ENCODE peak calls at places on chromosomes 2 and 18, in eight cellular contexts. R is pancreas, G is prostate gland, O is psoas muscle, U is heart right ventricle, A is osteoblast, P is IMR-90, W is fibroblast of lung. N is an unnamed sample. For H3K4me1, the result is how much of the 10 kb centered on the place peaks cover.

GRCh38 chr18:53944721-53945120 is 279.7 kb downstream of the MBD2 start:
- DNase-seq in G (no peak), O (no peak), P (no peak), W (no peak), A (no peak), U (no peak), R (no peak), N (peak)

GRCh38 chr2:102063948-102064678 is 72.4 kb downstream of the IL1R2 start:
- DNase-seq in U (peak), W (peak), O (peak), A (peak), P (peak), G (peak), R (peak), N (peak)

GRCh38 chr2:207143474-207144190 is 22.1 kb downstream of the KLF7 start:
- DNase-seq in G (no peak), R (no peak), W (peak), O (peak), A (peak), P (no peak), U (peak), N (no peak)

GRCh38 chr2:16625201-16625729 is 40.4 kb downstream of the CYRIA start:
- DNase-seq in O (no peak), A (no peak), G (no peak), P (no peak), R (no peak), W (no peak), U (peak), N (no peak)

GRCh38 chr2:197853549-197853948 is 49.2 kb downstream of the PLCL1 start:
- DNase-seq in W (no peak), O (no peak), A (no peak), G (no peak), P (no peak), U (no peak), R (no peak), N (no peak)

GRCh38 chr2:74554821-74555531 is 456 bp downstream of the DOK1 start:
- DNase-seq in G (no peak), O (peak), P (peak), W (peak), R (peak), A (peak), U (peak), N (no peak)

GRCh38 chr2:209322041-209322440 is 101.8 kb upstream of the MAP2 start:
- DNase-seq in W (no peak), R (no peak), O (no peak), G (no peak), A (no peak), P (no peak), U (no peak), N (no peak)

GRCh38 chr2:119485336-119486110 is 38.8 kb downstream of the SCTR start:
- DNase-seq in R (peak), O (peak), A (no peak), P (no peak), U (peak), W (no peak), G (no peak), N (no peak)

DNA sequence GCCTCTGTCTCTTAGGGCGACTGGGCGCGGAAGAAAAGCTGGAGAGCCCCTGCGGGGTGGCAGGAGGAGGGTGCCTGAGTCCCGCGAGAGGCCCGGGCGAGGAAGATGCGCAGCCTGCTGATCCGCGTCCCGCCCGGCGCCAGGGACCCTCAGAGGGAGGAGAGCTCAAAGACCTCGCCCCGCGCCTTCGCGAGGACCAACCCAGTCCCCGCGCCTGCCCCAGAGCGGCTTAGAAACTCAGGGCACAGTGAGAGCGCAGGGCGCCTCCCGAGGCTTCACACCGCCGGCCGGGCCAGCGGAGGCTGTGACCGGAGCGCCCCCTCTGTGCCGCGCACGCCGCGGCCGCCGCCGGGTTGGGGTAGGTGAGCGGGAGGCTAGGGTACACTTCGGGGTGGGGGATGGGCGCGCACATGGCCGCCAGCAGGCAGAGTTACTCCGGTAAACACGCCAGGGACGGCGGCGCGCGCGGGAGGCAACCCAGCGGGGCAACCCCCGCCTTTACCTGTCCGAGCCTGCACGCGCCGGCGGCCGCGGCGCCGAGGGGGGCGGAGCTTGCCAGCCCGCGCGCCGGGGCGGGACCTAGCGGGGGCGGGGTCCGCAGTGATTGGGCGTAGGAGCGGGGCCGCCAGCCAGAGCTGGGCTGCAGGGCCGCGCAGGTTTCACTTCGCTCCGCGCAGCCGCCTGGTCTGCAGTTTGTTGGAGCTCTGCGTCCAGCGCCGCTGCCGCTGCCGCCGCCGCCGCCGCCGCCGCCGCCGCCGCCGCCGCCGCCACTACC is at the start of gene BCL2L11:
- DNase-seq in O (peak), G (peak), A (peak), U (peak), P (peak), R (peak), W (peak), N (peak)
- H3K4me1 ChIP-seq in O (under half), G (under half), A (under half), U (half or more), P (under half), R (under half), W (under half), N (under half)

DNA sequence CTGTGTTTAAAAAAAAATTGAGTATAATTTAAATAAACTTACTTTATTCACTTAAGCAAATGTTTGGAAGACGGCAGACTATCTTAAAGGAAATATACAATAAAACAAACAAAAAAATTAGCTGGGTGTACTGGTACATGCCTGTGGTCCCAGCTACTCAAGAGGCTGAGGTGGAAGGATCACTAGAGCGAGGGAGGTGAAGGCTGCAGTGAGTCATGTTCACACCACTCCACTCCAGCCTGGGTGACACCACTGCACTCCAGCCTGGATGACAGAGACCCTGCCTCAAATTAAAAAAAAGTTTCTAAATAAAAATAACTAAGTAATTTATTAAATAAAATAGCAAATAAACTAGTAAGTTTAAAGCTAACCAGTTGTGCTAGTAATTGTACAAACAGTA is 7.5 kb downstream of the PUM2 start:
- DNase-seq in G (no peak), O (no peak), W (peak), P (peak), A (no peak), R (no peak), U (no peak), N (no peak)
- H3K4me1 ChIP-seq in G (under half), O (half or more), W (under half), P (under half), A (under half), R (under half), U (half or more), N (under half)

DNA sequence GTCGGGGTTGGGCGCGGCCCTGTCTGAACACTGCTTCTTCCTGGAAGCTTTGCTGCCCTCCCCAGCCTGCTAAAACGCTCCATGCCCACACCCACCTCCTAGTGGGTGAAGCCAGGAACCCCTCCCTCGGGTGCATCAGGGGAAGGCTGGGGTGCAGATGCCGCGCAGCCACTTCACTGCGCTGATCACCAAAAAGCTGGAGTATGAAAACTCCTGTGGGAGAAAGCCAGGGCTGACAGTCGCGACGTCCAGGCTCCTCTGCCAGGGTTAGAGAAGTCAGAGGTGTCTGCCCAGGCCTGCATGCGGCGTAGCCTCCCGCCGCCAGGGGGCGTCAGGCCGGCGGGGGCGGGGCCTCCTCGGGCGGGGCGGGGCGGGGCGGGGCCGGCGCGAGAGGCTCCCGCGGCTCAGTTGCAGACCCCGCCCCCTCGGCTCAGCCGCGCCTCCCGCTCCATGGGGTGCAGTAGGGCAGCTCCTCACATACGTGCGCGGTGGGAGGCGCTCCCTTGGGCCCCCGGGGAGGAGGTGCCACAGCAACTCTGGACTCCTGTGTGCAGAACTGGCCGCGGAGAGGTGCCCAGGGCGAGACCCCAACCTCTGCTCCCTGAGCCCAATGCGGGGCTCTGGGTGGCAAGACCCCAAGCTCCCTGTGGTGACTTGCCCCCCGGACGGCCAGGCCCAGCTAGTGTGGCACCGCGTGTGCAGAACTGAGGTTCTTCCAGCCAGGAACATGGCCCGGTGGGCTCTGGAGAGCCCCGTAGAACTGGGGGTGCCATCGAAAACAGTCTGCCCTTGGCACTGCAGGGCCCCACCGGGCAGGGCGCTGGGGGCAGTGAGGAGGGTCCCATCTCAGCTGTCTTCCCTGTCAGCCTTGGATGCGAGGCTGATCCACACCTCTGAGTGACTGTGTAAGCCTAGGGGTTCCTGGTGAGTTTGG is 1.8 kb upstream of the RNPEPL1 start:
- DNase-seq in U (peak), P (peak), A (peak), W (peak), G (peak), R (peak), O (peak), N (peak)
- H3K4me1 ChIP-seq in U (half or more), P (under half), A (under half), W (under half), G (under half), R (under half), O (half or more), N (under half)

GRCh38 chr2:46268196-46268595 is 29.0 kb upstream of the EPAS1 start:
- DNase-seq in R (no peak), O (no peak), U (no peak), W (peak), P (no peak), A (no peak), G (no peak), N (no peak)

GRCh38 chr2:46270384-46270783 is 26.8 kb upstream of the EPAS1 start:
- DNase-seq in O (no peak), G (no peak), A (no peak), W (no peak), R (no peak), U (no peak), P (peak), N (no peak)

GRCh38 chr2:46269545-46270273 is 27.5 kb upstream of the EPAS1 start:
- DNase-seq in U (peak), A (no peak), P (peak), R (no peak), G (no peak), W (no peak), O (no peak), N (no peak)

GRCh38 chr2:46267616-46268015 is 29.6 kb upstream of the EPAS1 start:
- DNase-seq in O (no peak), W (peak), R (no peak), U (no peak), A (no peak), G (no peak), P (peak), N (no peak)

GRCh38 chr2:46268986-46269385 is 28.2 kb upstream of the EPAS1 start:
- DNase-seq in A (no peak), R (no peak), P (peak), U (no peak), W (no peak), O (no peak), G (no peak), N (no peak)
- H3K4me1 ChIP-seq in A (under half), R (under half), P (under half), U (half or more), W (under half), O (under half), G (under half), N (under half)

GRCh38 chr18:7390731-7391492 is 160.0 kb downstream of the LRRC30 start:
- DNase-seq in P (no peak), R (no peak), O (no peak), A (no peak), G (no peak), W (no peak), U (no peak), N (no peak)

GRCh38 chr18:7393080-7393479 is 162.2 kb downstream of the LRRC30 start:
- DNase-seq in A (no peak), G (no peak), W (no peak), O (no peak), U (no peak), P (no peak), R (no peak), N (no peak)

GRCh38 chr18:7394041-7394440 is 163.2 kb downstream of the LRRC30 start:
- DNase-seq in A (no peak), W (no peak), R (no peak), O (no peak), P (no peak), U (no peak), G (no peak), N (no peak)

GRCh38 chr18:7395566-7395965 is 164.7 kb downstream of the LRRC30 start:
- DNase-seq in U (no peak), O (no peak), G (peak), P (no peak), A (no peak), W (no peak), R (no peak), N (no peak)
- H3K4me1 ChIP-seq in U (under half), O (under half), G (under half), P (under half), A (under half), W (under half), R (under half), N (under half)

GRCh38 chr2:100250645-100251044 is 71.7 kb downstream of the LONRF2 start:
- DNase-seq in P (no peak), W (no peak), O (no peak), G (no peak), U (no peak), A (no peak), R (no peak), N (no peak)

GRCh38 chr2:100248044-100248330 is 74.3 kb downstream of the LONRF2 start:
- DNase-seq in R (no peak), O (no peak), U (no peak), A (no peak), G (no peak), W (no peak), P (no peak), N (no peak)

GRCh38 chr2:100246163-100247145 is 75.8 kb downstream of the LONRF2 start:
- DNase-seq in U (no peak), O (no peak), R (no peak), W (no peak), G (no peak), P (no peak), A (no peak), N (no peak)

GRCh38 chr2:100247256-100248043 is 74.9 kb downstream of the LONRF2 start:
- DNase-seq in O (no peak), R (no peak), G (no peak), U (no peak), A (no peak), W (no peak), P (no peak), N (no peak)

GRCh38 chr2:100248971-100249370 is 73.3 kb downstream of the LONRF2 start:
- DNase-seq in O (no peak), R (no peak), G (no peak), A (no peak), U (no peak), P (no peak), W (no peak), N (no peak)
- H3K4me1 ChIP-seq in O (under half), R (under half), G (under half), A (under half), U (under half), P (under half), W (under half), N (under half)

N was measured in Caco-2.